ENCODE peak calls at places on chromosome 12, in eight cellular contexts. C is endothelial cell, F is Calu3, H is astrocyte of the spinal cord, B is foreskin fibroblast, O is ovary, T is AG04450, L is fibroblast of villous mesenchyme. E is an unnamed sample.

GRCh38 chr12:80593766-80594165 is 113.7 kb upstream of the MYF6 start:
- DNase-seq in C (no peak), F (no peak), H (peak), B (peak), O (no peak), T (peak), L (peak), E (no peak)

GRCh38 chr12:93090768-93091172 is 161.7 kb upstream of the EEA1 start:
- DNase-seq in C (no peak), F (no peak), H (peak), B (peak), O (no peak), T (no peak), L (peak), E (no peak)

GRCh38 chr12:124673881-124674617 is 106.6 kb upstream of the NCOR2 start:
- DNase-seq in C (no peak), F (no peak), H (no peak), B (no peak), O (peak), T (no peak), L (no peak), E (peak)

GRCh38 chr12:66066071-66066928 is 64.2 kb downstream of the LLPH start:
- DNase-seq in C (no peak), F (peak), H (peak), B (peak), O (no peak), T (peak), L (peak), E (no peak)

GRCh38 chr12:124923906-124924734 is 9.7 kb upstream of the UBC start:
- DNase-seq in C (no peak), F (peak), H (peak), B (peak), O (no peak), T (no peak), L (peak), E (no peak)

GRCh38 chr12:96919510-96920210 is 12.6 kb downstream of the NEDD1 start:
- DNase-seq in C (no peak), F (no peak), H (no peak), B (no peak), O (no peak), T (no peak), L (no peak), E (no peak)

GRCh38 chr12:38390968-38391367 is 74.4 kb downstream of the ALG10B start:
- DNase-seq in C (no peak), F (no peak), H (no peak), B (no peak), O (no peak), T (no peak), L (no peak), E (no peak)

GRCh38 chr12:127143020-127143419 is 1124.0 kb upstream of the TMEM132C start:
- DNase-seq in C (no peak), F (no peak), H (no peak), B (no peak), O (no peak), T (no peak), L (no peak), E (no peak)

GRCh38 chr12:5033883-5034282 is 9.8 kb upstream of the KCNA5 start:
- DNase-seq in C (no peak), F (no peak), H (no peak), B (no peak), O (no peak), T (no peak), L (no peak), E (no peak)

GRCh38 chr12:72057330-72057911 is 118.8 kb downstream of the TPH2 start:
- DNase-seq in C (no peak), F (peak), H (peak), B (no peak), O (no peak), T (no peak), L (no peak), E (no peak)

GRCh38 chr12:128801879-128802391 is 21.8 kb downstream of the SLC15A4 start:
- DNase-seq in C (no peak), F (no peak), H (peak), B (peak), O (no peak), T (no peak), L (peak), E (no peak)

GRCh38 chr12:15662983-15663659 is 126.1 kb downstream of the EPS8 start:
- DNase-seq in C (no peak), F (peak), H (no peak), B (no peak), O (no peak), T (no peak), L (no peak), E (no peak)

GRCh38 chr12:102966200-102966941 is 8.9 kb downstream of the ASCL1 start:
- DNase-seq in C (no peak), F (no peak), H (no peak), B (no peak), O (no peak), T (no peak), L (no peak), E (no peak)

GRCh38 chr12:51270847-51271518 is 768 bp upstream of the SMAGP start:
- DNase-seq in C (no peak), F (peak), H (peak), B (peak), O (no peak), T (peak), L (peak), E (no peak)

GRCh38 chr12:57735952-57736742 is 2.4 kb downstream of the AGAP2 start:
- DNase-seq in C (peak), F (peak), H (no peak), B (no peak), O (peak), T (no peak), L (peak), E (peak)

GRCh38 chr12:113127791-113128199 is 7.8 kb downstream of the RASAL1 start:
- DNase-seq in C (no peak), F (no peak), H (no peak), B (no peak), O (no peak), T (no peak), L (no peak), E (no peak)

GRCh38 chr12:113128802-113129663 is 6.5 kb downstream of the RASAL1 start:
- DNase-seq in C (no peak), F (no peak), H (no peak), B (no peak), O (no peak), T (no peak), L (no peak), E (no peak)

GRCh38 chr12:113131556-113131955 is 4.0 kb downstream of the RASAL1 start:
- DNase-seq in C (no peak), F (peak), H (no peak), B (peak), O (no peak), T (no peak), L (no peak), E (no peak)

GRCh38 chr12:113130457-113131135 is 5.0 kb downstream of the RASAL1 start:
- DNase-seq in C (no peak), F (peak), H (no peak), B (no peak), O (no peak), T (no peak), L (no peak), E (peak)

GRCh38 chr12:113129664-113130456 is 5.7 kb downstream of the RASAL1 start:
- DNase-seq in C (no peak), F (no peak), H (no peak), B (no peak), O (no peak), T (no peak), L (no peak), E (no peak)
- TF ChIP-seq CTCF in C (no peak), F (no peak), H (no peak), B (no peak), O (no peak), T (no peak), L (no peak), E (no peak)

GRCh38 chr12:108733132-108733531 is 1.8 kb upstream of the CORO1C start:
- DNase-seq in C (no peak), F (no peak), H (no peak), B (no peak), O (no peak), T (no peak), L (no peak), E (no peak)

GRCh38 chr12:108732489-108732888 is 1.2 kb upstream of the CORO1C start:
- DNase-seq in C (no peak), F (no peak), H (no peak), B (no peak), O (no peak), T (no peak), L (no peak), E (no peak)

GRCh38 chr12:108730337-108731104 is 797 bp downstream of the CORO1C start:
- DNase-seq in C (peak), F (peak), H (peak), B (peak), O (peak), T (peak), L (peak), E (peak)

GRCh38 chr12:108731105-108731865 is at the start of gene CORO1C:
- DNase-seq in C (peak), F (peak), H (peak), B (peak), O (peak), T (peak), L (peak), E (peak)

GRCh38 chr12:108731866-108732461 is 646 bp upstream of the CORO1C start:
- DNase-seq in C (peak), F (peak), H (peak), B (peak), O (peak), T (peak), L (peak), E (peak)
- TF ChIP-seq CTCF in C (no peak), F (peak), H (no peak), B (no peak), O (peak), T (no peak), L (no peak), E (no peak)

DNA sequence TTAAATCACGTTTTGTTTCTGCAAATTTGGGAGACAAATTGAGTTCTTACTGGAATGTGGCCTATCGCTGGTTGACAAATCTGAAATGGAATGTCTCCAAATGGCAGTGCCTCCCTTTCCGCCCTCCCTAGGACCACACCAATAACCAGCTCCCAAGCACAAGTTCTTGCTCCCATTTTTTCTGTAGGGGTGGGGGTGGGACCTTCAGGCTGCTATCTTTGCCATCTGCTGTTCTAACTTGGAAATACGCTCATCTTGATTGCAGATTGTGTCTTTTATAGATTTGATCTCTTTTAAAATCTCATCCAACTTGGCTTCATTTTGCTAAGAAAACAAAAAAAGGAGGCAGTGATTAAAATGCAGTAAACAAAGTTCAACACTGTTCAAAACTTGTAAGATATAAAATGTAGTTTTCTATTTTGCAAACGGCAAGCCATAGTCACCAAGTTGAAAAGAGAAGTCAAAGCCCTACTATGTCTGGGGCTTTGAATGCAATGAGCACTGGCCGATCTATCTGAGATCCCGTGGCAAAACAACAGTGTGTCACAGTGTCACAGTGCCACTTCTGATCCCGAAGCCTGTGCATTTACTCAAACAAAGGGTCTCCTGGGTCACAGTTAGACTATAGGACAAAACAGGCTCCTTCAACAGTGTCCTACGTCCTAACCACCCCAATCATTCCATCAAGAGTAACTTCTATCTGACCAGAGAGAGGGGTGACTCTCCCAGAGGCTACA is 13.7 kb upstream of the SELPLG start:
- DNase-seq in C (no peak), F (no peak), H (no peak), B (no peak), O (no peak), T (no peak), L (peak), E (no peak)
- TF ChIP-seq CTCF in C (no peak), F (no peak), H (peak), B (no peak), O (no peak), T (peak), L (no peak), E (no peak)

DNA sequence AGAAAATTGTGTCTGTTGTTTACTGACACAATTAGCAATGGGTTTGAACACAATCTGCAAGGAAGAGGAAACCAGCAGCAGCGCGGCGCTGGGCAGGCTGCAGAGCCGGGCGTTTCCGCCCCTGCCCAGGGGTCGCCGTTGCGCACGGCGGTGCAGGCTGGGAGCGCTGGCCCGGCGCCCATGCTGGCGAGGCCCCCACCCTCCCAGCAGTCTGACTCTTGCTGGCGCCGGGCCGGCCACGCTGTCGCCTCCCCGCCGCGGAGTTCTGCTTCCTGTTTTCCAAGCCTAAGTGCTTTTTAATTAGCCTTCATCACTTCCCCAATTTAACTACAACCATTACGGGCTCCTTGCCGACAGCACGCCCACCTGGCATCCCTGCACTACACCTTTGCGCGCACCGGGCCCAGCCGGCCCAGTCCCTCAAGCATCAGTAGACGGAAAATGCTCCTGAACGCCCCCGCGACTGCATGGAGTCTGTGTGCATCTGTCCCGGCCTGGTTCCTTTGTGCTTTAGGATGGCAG is 212.1 kb downstream of the GXYLT1 start:
- DNase-seq in C (peak), F (peak), H (peak), B (no peak), O (peak), T (no peak), L (peak), E (peak)
- TF ChIP-seq CTCF in C (no peak), F (no peak), H (no peak), B (no peak), O (no peak), T (no peak), L (no peak), E (peak)

DNA sequence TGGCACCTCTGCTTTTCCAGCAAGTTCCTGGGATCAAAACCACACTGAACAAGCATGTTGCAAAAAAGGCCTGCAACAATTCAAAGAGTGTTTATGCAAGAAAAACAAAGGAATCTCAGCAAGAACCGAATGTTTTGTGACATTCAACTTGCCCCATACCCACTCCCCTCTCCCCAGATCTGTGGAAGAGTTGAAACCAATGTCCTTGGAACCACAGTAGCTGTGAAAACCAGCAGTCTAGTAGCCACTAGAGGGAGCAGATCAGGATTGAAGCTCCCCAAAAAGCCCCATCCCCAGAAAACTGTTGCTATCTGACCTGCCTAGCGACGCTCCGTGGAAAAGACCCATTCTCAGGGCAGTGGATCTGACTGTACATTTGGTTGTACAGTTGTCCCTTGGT is 27.1 kb downstream of the PRKAB1 start:
- DNase-seq in C (no peak), F (no peak), H (no peak), B (no peak), O (no peak), T (no peak), L (peak), E (no peak)
- TF ChIP-seq CTCF in C (no peak), F (peak), H (peak), B (peak), O (no peak), T (peak), L (peak), E (peak)

GRCh38 chr12:95815635-95816212 is 25.2 kb upstream of the NTN4 start:
- DNase-seq in C (no peak), F (no peak), H (peak), B (no peak), O (no peak), T (no peak), L (peak), E (no peak)
- TF ChIP-seq CTCF in C (peak), F (peak), H (peak), B (peak), O (peak), T (peak), L (peak), E (peak)

DNA sequence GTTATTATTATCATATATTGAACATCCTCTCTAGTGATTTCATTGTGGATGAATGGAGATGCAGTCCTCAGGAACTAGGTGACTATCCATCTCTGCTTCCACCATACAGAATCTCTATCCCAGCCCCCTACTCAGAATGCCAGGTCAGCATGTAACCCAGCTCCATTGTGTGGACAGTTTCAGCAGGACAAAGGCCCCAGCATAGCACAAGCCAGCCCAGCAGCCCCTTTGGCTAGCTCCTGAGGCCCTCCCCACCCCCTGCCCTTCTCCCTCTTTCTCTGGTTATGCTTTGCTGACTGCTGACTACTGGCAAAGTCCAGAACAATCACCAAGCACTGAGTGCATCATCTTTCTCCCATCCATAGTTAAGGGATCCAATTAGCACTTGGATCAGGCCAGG is 5.8 kb upstream of the SPRYD4 start:
- DNase-seq in C (no peak), F (no peak), H (no peak), B (no peak), O (no peak), T (no peak), L (no peak), E (no peak)
- TF ChIP-seq CTCF in C (no peak), F (no peak), H (no peak), B (no peak), O (no peak), T (no peak), L (no peak), E (no peak)